ENCODE peak calls at places on chromosome 22, in nine cellular contexts. V, S, F, T, I, R, C, L and N are unnamed samples.

GRCh38 chr22:48188211-48188845 is 1425.9 kb downstream of the TBC1D22A start:
- DNase-seq in R (no peak), C (peak), S (no peak), V (no peak), T (no peak), I (peak), F (no peak), L (peak), N (no peak)

GRCh38 chr22:27108425-27109114 is 451.2 kb downstream of the MIAT start:
- DNase-seq in I (no peak), L (no peak), C (no peak), R (no peak), V (peak), F (no peak), S (peak), T (no peak), N (no peak)

GRCh38 chr22:27523711-27524110 is 277.8 kb downstream of the MN1 start:
- DNase-seq in C (no peak), L (no peak), I (no peak), T (no peak), S (no peak), F (no peak), R (no peak), V (no peak), N (no peak)

GRCh38 chr22:33325232-33326004 is 267.2 kb upstream of the SYN3 start:
- DNase-seq in L (no peak), I (no peak), V (no peak), S (no peak), C (no peak), T (peak), F (no peak), R (peak), N (no peak)

GRCh38 chr22:24146190-24146616 is 35.1 kb upstream of the SUSD2 start:
- DNase-seq in L (no peak), S (peak), I (peak), T (peak), R (peak), V (peak), F (no peak), C (peak), N (peak)

GRCh38 chr22:26786398-26786797 is 129.0 kb downstream of the MIAT start:
- DNase-seq in S (no peak), F (no peak), C (no peak), R (no peak), T (no peak), V (no peak), I (no peak), L (no peak), N (no peak)

GRCh38 chr22:42939451-42939881 is 75.5 kb downstream of the PACSIN2 start:
- DNase-seq in I (no peak), V (no peak), F (no peak), T (no peak), S (no peak), L (no peak), R (no peak), C (peak), N (no peak)

GRCh38 chr22:24803064-24803542 is 2.9 kb upstream of the SGSM1 start:
- DNase-seq in S (no peak), T (peak), F (peak), R (peak), L (peak), V (peak), I (peak), C (peak), N (no peak)

GRCh38 chr22:23183107-23183698 is 2.9 kb downstream of the BCR start:
- DNase-seq in S (peak), I (peak), C (peak), V (peak), R (peak), F (no peak), T (peak), L (no peak), N (no peak)

GRCh38 chr22:29270475-29271271 is 2.6 kb downstream of the EWSR1 start:
- DNase-seq in R (no peak), S (no peak), C (peak), V (no peak), T (no peak), L (no peak), I (peak), F (no peak), N (no peak)

GRCh38 chr22:36829370-36830002 is 12.7 kb upstream of the PVALB start:
- DNase-seq in I (no peak), L (no peak), S (no peak), R (no peak), C (no peak), F (no peak), T (no peak), V (no peak), N (no peak)

GRCh38 chr22:50474711-50475651 is at the start of gene SBF1:
- DNase-seq in F (peak), V (peak), I (peak), T (peak), R (peak), L (peak), C (peak), S (peak), N (no peak)

GRCh38 chr22:24407278-24407665 is 20.1 kb upstream of the ADORA2A start:
- DNase-seq in T (no peak), L (no peak), V (peak), F (no peak), I (peak), S (peak), C (no peak), R (no peak), N (no peak)

GRCh38 chr22:30192427-30192826 is 54.1 kb downstream of the LIF start:
- DNase-seq in F (no peak), L (no peak), I (no peak), S (no peak), R (no peak), C (peak), V (no peak), T (no peak), N (no peak)

GRCh38 chr22:37028692-37029674 is 9.4 kb downstream of the MPST start:
- DNase-seq in C (no peak), L (no peak), F (no peak), V (no peak), T (no peak), R (no peak), S (peak), I (no peak), N (no peak)

GRCh38 chr22:35334010-35334409 is 34.3 kb downstream of the TOM1 start:
- DNase-seq in S (no peak), F (no peak), I (no peak), C (no peak), R (no peak), V (no peak), T (no peak), L (no peak), N (no peak)

GRCh38 chr22:37891926-37892325 is 14.2 kb upstream of the MICALL1 start:
- DNase-seq in T (no peak), S (no peak), R (no peak), I (no peak), L (no peak), C (no peak), V (no peak), F (no peak), N (no peak)

GRCh38 chr22:24996420-24996952 is 44.0 kb downstream of the KIAA1671 start:
- DNase-seq in T (peak), L (no peak), S (no peak), C (peak), F (peak), R (peak), I (peak), V (peak), N (no peak)

GRCh38 chr22:23501244-23501643 is 78.8 kb downstream of the IGLL1 start:
- DNase-seq in R (no peak), C (no peak), S (peak), T (no peak), V (no peak), L (no peak), F (no peak), I (no peak), N (no peak)

GRCh38 chr22:33116846-33117547 is 58.8 kb upstream of the SYN3 start:
- DNase-seq in R (no peak), T (no peak), F (peak), S (no peak), C (peak), L (no peak), V (no peak), I (no peak), N (no peak)

GRCh38 chr22:12601870-12602779 is 2925.9 kb upstream of the OR11H1 start:
- DNase-seq in L (no peak), I (no peak), R (no peak), V (peak), C (no peak), F (no peak), S (peak), T (no peak), N (no peak)

GRCh38 chr22:32576553-32577255 is 102.1 kb downstream of the FBXO7 start:
- DNase-seq in I (no peak), R (no peak), T (no peak), V (peak), C (no peak), L (no peak), F (no peak), S (no peak), N (no peak)

GRCh38 chr22:41479671-41480396 is 10.9 kb downstream of the ACO2 start:
- DNase-seq in C (no peak), T (no peak), F (no peak), S (no peak), L (no peak), R (no peak), I (peak), V (no peak), N (no peak)

GRCh38 chr22:36900225-36900624 is 13.2 kb upstream of the CSF2RB start:
- DNase-seq in V (no peak), I (no peak), L (no peak), T (no peak), S (no peak), R (no peak), F (no peak), C (no peak), N (no peak)

GRCh38 chr22:49933236-49933921 is 14.9 kb downstream of the CRELD2 start:
- DNase-seq in I (no peak), R (no peak), F (no peak), V (peak), T (no peak), C (no peak), S (peak), L (no peak), N (no peak)

GRCh38 chr22:42702675-42703074 is 18.0 kb downstream of the A4GALT start:
- DNase-seq in F (no peak), R (no peak), V (no peak), I (no peak), S (peak), C (no peak), L (no peak), T (no peak), N (no peak)

GRCh38 chr22:23146842-23147205 is 1.5 kb downstream of the RAB36 start:
- DNase-seq in L (no peak), I (no peak), S (no peak), R (no peak), F (no peak), T (no peak), V (no peak), C (no peak), N (no peak)

GRCh38 chr22:33210129-33210784 is 152.1 kb upstream of the SYN3 start:
- DNase-seq in L (no peak), I (peak), C (peak), R (peak), T (peak), F (peak), V (peak), S (no peak), N (peak)

GRCh38 chr22:23908561-23909205 is 14.5 kb downstream of the MIF start:
- DNase-seq in V (no peak), S (no peak), F (no peak), T (no peak), L (no peak), R (no peak), I (no peak), C (no peak), N (peak)

GRCh38 chr22:22968366-22968765 is 80.8 kb downstream of the IGLL5 start:
- DNase-seq in L (no peak), R (no peak), F (no peak), C (no peak), T (no peak), I (no peak), V (no peak), S (no peak), N (no peak)

GRCh38 chr22:22789233-22789921 is 98.2 kb upstream of the IGLL5 start:
- DNase-seq in V (no peak), T (no peak), C (no peak), R (no peak), I (no peak), L (no peak), S (no peak), F (no peak), N (no peak)

GRCh38 chr22:39434721-39435120 is 22.1 kb upstream of the MGAT3 start:
- DNase-seq in L (no peak), I (no peak), V (no peak), S (peak), R (no peak), F (no peak), T (no peak), C (no peak), N (no peak)
- H3K27ac ChIP-seq in L (no peak), I (no peak), V (no peak), S (no peak), R (peak), F (no peak), T (no peak), C (no peak), N (no peak)

GRCh38 chr22:19884954-19885751 is 30.5 kb upstream of the GNB1L start:
- DNase-seq in F (no peak), R (no peak), I (no peak), L (no peak), T (no peak), C (no peak), S (peak), V (no peak), N (no peak)

GRCh38 chr22:19887251-19887985 is 32.7 kb upstream of the GNB1L start:
- DNase-seq in I (no peak), R (no peak), S (peak), V (no peak), L (no peak), F (no peak), T (no peak), C (no peak), N (no peak)

GRCh38 chr22:19888131-19888746 is 33.6 kb upstream of the GNB1L start:
- DNase-seq in R (no peak), S (peak), I (no peak), V (no peak), F (no peak), T (no peak), C (no peak), L (no peak), N (no peak)

GRCh38 chr22:19885841-19886592 is 31.3 kb upstream of the GNB1L start:
- DNase-seq in I (no peak), S (peak), T (no peak), F (no peak), R (no peak), C (no peak), L (no peak), V (no peak), N (no peak)

GRCh38 chr22:19886605-19887250 is 32.1 kb upstream of the GNB1L start:
- DNase-seq in L (no peak), T (no peak), V (no peak), S (peak), I (peak), F (peak), C (no peak), R (no peak), N (peak)
- H3K27ac ChIP-seq in L (peak), T (no peak), V (no peak), S (no peak), I (no peak), F (peak), C (no peak), R (peak), N (peak)

DNA sequence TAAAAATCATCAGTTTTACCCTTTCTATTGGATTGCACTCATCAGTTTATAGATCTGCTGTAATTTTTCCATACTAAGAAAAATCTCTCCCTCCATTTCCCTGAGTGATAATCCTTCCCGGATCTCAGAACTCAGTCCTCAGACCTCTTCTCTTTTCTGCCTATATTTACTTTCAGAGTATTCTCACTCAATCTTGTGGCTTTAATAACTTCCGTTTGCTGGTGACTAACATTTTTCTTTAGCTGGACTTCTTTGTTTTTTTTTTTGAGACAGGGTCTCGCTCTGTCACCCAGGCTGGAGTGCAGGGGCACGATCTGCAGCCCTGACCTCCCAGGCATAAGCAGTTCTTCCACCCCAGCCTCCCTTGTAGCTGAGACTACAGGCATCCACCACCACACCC is 10.4 kb downstream of the ATXN10 start:
- DNase-seq in L (no peak), V (no peak), R (no peak), T (no peak), C (peak), F (no peak), I (no peak), S (no peak), N (no peak)
- H3K27ac ChIP-seq in L (no peak), V (peak), R (no peak), T (peak), C (peak), F (no peak), I (peak), S (no peak), N (no peak)

GRCh38 chr22:45505991-45506743 is 3.5 kb downstream of the FBLN1 start:
- DNase-seq in F (no peak), V (no peak), S (peak), I (no peak), T (no peak), C (no peak), L (no peak), R (no peak), N (no peak)

GRCh38 chr22:45507798-45508197 is 5.1 kb downstream of the FBLN1 start:
- DNase-seq in R (no peak), L (no peak), F (no peak), I (no peak), S (peak), T (no peak), V (no peak), C (no peak), N (no peak)

GRCh38 chr22:45504703-45505341 is 2.1 kb downstream of the FBLN1 start:
- DNase-seq in L (no peak), T (no peak), I (peak), R (no peak), F (no peak), C (no peak), V (peak), S (peak), N (no peak)

GRCh38 chr22:45508814-45509213 is 6.1 kb downstream of the FBLN1 start:
- DNase-seq in R (no peak), T (no peak), V (no peak), C (no peak), I (no peak), L (no peak), S (no peak), F (no peak), N (no peak)

DNA sequence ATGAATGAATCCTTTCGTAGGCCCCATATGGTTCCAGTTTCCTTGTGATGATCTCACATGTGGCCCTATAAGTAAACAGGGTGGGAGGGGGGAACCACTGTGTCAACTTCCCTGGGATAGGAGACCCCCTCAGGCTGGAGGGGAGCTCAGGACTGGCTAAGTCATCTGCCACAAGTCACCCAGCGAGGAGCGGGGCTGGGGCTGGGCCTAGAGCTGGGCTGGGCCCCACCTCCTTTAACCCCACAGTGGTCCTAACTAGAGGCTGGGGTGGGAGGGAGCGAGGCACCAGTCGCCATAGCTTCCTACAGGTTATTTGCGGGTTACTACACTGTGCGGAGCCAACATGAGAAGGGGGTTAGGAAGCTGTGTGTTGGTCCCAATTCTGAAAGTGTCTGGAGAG is 4.3 kb downstream of the FBLN1 start:
- DNase-seq in T (no peak), R (no peak), S (peak), V (no peak), F (no peak), L (no peak), C (no peak), I (no peak), N (no peak)
- H3K27ac ChIP-seq in T (no peak), R (no peak), S (no peak), V (peak), F (no peak), L (no peak), C (no peak), I (no peak), N (peak)